ENCODE peak calls at places on chromosomes 7 and 10, in four cellular contexts. One of them, this sample, is unnamed.

GRCh38 chr7:1704326-1705241 is 34.5 kb downstream of the ELFN1 start:
- DNase-seq in IMR-90: no peak
- DNase-seq in K562: no peak
- DNase-seq in GM12878: no peak
- DNase-seq in this sample: no peak

GRCh38 chr7:114656471-114656870 is 241.9 kb downstream of the FOXP2 start:
- DNase-seq in GM12878: no peak
- DNase-seq in IMR-90: no peak
- DNase-seq in K562: no peak
- DNase-seq in this sample: no peak

GRCh38 chr7:80960228-80960627 is 41.4 kb upstream of the SEMA3C start:
- DNase-seq in GM12878: no peak
- DNase-seq in IMR-90: no peak
- DNase-seq in K562: no peak
- DNase-seq in this sample: no peak

GRCh38 chr7:16028103-16028502 is 341.6 kb upstream of the MEOX2 start:
- DNase-seq in GM12878: no peak
- DNase-seq in K562: no peak
- DNase-seq in IMR-90: peak; percentile 95
- DNase-seq in this sample: no peak

GRCh38 chr7:144812379-144813283 is 23.2 kb downstream of the TPK1 start:
- DNase-seq in IMR-90: no peak
- DNase-seq in GM12878: no peak
- DNase-seq in K562: no peak
- DNase-seq in this sample: no peak

GRCh38 chr10:59754951-59755350 is 1.7 kb upstream of the MRLN start:
- DNase-seq in IMR-90: no peak
- DNase-seq in GM12878: no peak
- DNase-seq in K562: no peak
- DNase-seq in this sample: no peak

GRCh38 chr10:60930237-60930636 is 13.7 kb downstream of the RHOBTB1 start:
- DNase-seq in IMR-90: no peak
- DNase-seq in GM12878: no peak
- DNase-seq in K562: no peak
- DNase-seq in this sample: no peak

GRCh38 chr10:110437761-110438341 is 59.9 kb upstream of the DUSP5 start:
- DNase-seq in IMR-90: no peak
- DNase-seq in K562: no peak
- DNase-seq in GM12878: no peak
- DNase-seq in this sample: no peak

GRCh38 chr10:63143984-63144383 is 10.9 kb downstream of the NRBF2 start:
- DNase-seq in GM12878: no peak
- DNase-seq in IMR-90: no peak
- DNase-seq in K562: no peak
- DNase-seq in this sample: no peak

GRCh38 chr7:41967156-41967555 is 264.3 kb upstream of the INHBA start:
- DNase-seq in IMR-90: peak; percentile 72
- DNase-seq in K562: no peak
- DNase-seq in GM12878: no peak
- DNase-seq in this sample: no peak

GRCh38 chr10:3452683-3453388 is 280.3 kb upstream of the PITRM1 start:
- DNase-seq in K562: no peak
- DNase-seq in GM12878: no peak
- DNase-seq in IMR-90: peak; percentile 90
- DNase-seq in this sample: peak; percentile 38

GRCh38 chr7:5699951-5700384 is 81.5 kb downstream of the RNF216 start:
- DNase-seq in GM12878: peak; percentile 97
- DNase-seq in IMR-90: peak; percentile 41
- DNase-seq in K562: no peak
- DNase-seq in this sample: no peak

GRCh38 chr10:71264345-71265200 is 52.2 kb downstream of the UNC5B start:
- DNase-seq in K562: no peak
- DNase-seq in GM12878: no peak
- DNase-seq in IMR-90: peak; percentile 19
- DNase-seq in this sample: no peak

GRCh38 chr7:39507866-39508551 is 58.2 kb upstream of the YAE1 start:
- DNase-seq in IMR-90: no peak
- DNase-seq in GM12878: no peak
- DNase-seq in K562: no peak
- DNase-seq in this sample: no peak

GRCh38 chr10:26157734-26158133 is 58.8 kb upstream of the GAD2 start:
- DNase-seq in IMR-90: no peak
- DNase-seq in GM12878: no peak
- DNase-seq in K562: no peak
- DNase-seq in this sample: no peak

GRCh38 chr10:13587367-13587766 is 602 bp downstream of the PRPF18 start:
- DNase-seq in GM12878: no peak
- DNase-seq in IMR-90: no peak
- DNase-seq in K562: peak; percentile 42
- DNase-seq in this sample: no peak

GRCh38 chr10:132066186-132066585 is 440 bp downstream of the JAKMIP3 start:
- DNase-seq in GM12878: no peak
- DNase-seq in K562: no peak
- DNase-seq in IMR-90: no peak
- DNase-seq in this sample: no peak

GRCh38 chr10:71293446-71294090 is 25.5 kb upstream of the SLC29A3 start:
- DNase-seq in IMR-90: no peak
- DNase-seq in K562: no peak
- DNase-seq in GM12878: no peak
- DNase-seq in this sample: no peak

GRCh38 chr10:43110318-43111071 is 27.8 kb upstream of the CSGALNACT2 start:
- DNase-seq in K562: no peak
- DNase-seq in IMR-90: peak; percentile 57
- DNase-seq in GM12878: no peak
- DNase-seq in this sample: no peak

GRCh38 chr10:117734626-117735405 is 192.3 kb downstream of the EMX2 start:
- DNase-seq in GM12878: no peak
- DNase-seq in K562: no peak
- DNase-seq in IMR-90: no peak
- DNase-seq in this sample: no peak

GRCh38 chr10:117257701-117258100 is 16.8 kb downstream of the SLC18A2 start:
- DNase-seq in GM12878: no peak
- DNase-seq in IMR-90: no peak
- DNase-seq in K562: no peak
- DNase-seq in this sample: no peak

GRCh38 chr7:140656548-140657515 is 15.9 kb upstream of the ADCK2 start:
- DNase-seq in IMR-90: peak; percentile 70
- DNase-seq in K562: no peak
- DNase-seq in GM12878: no peak
- DNase-seq in this sample: no peak

GRCh38 chr10:89163265-89163995 is 43.7 kb downstream of the CH25H start:
- DNase-seq in K562: no peak
- DNase-seq in IMR-90: no peak
- DNase-seq in GM12878: peak; percentile 76
- DNase-seq in this sample: no peak

GRCh38 chr10:69459893-69460575 is 8.8 kb downstream of the TSPAN15 start:
- DNase-seq in IMR-90: no peak
- DNase-seq in GM12878: no peak
- DNase-seq in K562: no peak
- DNase-seq in this sample: no peak

GRCh38 chr10:122056431-122057094 is 67.6 kb downstream of the TACC2 start:
- DNase-seq in GM12878: no peak
- DNase-seq in K562: no peak
- DNase-seq in IMR-90: no peak
- DNase-seq in this sample: no peak

GRCh38 chr7:94145602-94146001 is 141.4 kb upstream of the BET1 start:
- DNase-seq in IMR-90: peak; percentile 52
- DNase-seq in GM12878: no peak
- DNase-seq in K562: no peak
- DNase-seq in this sample: peak; percentile 26

GRCh38 chr7:70695804-70696104 is 436.2 kb upstream of the GALNT17 start:
- DNase-seq in GM12878: no peak
- DNase-seq in K562: no peak
- DNase-seq in IMR-90: no peak
- DNase-seq in this sample: no peak

GRCh38 chr10:113554214-113554613 is 1.4 kb downstream of the HABP2 start:
- DNase-seq in K562: no peak
- DNase-seq in IMR-90: no peak
- DNase-seq in GM12878: no peak
- DNase-seq in this sample: no peak

GRCh38 chr7:91826377-91826776 is 54.1 kb downstream of the MTERF1 start:
- DNase-seq in GM12878: no peak
- DNase-seq in IMR-90: peak; percentile 5
- DNase-seq in K562: no peak
- DNase-seq in this sample: no peak

GRCh38 chr7:133682364-133683181 is 429.7 kb downstream of the EXOC4 start:
- DNase-seq in IMR-90: no peak
- DNase-seq in GM12878: no peak
- DNase-seq in K562: no peak
- DNase-seq in this sample: no peak

GRCh38 chr7:95999481-95999880 is 227.1 kb downstream of the DYNC1I1 start:
- DNase-seq in GM12878: no peak
- DNase-seq in IMR-90: no peak
- DNase-seq in K562: no peak
- DNase-seq in this sample: no peak

GRCh38 chr10:28984431-28984830 is 304.4 kb upstream of the LYZL1 start:
- DNase-seq in IMR-90: peak; percentile 85
- DNase-seq in GM12878: no peak
- DNase-seq in K562: peak; percentile 38
- DNase-seq in this sample: peak; percentile 76
- TF ChIP-seq USF2 in IMR-90: no peak
- TF ChIP-seq USF2 in GM12878: no peak
- TF ChIP-seq USF2 in K562: no peak
- TF ChIP-seq USF2 in this sample: no peak

DNA sequence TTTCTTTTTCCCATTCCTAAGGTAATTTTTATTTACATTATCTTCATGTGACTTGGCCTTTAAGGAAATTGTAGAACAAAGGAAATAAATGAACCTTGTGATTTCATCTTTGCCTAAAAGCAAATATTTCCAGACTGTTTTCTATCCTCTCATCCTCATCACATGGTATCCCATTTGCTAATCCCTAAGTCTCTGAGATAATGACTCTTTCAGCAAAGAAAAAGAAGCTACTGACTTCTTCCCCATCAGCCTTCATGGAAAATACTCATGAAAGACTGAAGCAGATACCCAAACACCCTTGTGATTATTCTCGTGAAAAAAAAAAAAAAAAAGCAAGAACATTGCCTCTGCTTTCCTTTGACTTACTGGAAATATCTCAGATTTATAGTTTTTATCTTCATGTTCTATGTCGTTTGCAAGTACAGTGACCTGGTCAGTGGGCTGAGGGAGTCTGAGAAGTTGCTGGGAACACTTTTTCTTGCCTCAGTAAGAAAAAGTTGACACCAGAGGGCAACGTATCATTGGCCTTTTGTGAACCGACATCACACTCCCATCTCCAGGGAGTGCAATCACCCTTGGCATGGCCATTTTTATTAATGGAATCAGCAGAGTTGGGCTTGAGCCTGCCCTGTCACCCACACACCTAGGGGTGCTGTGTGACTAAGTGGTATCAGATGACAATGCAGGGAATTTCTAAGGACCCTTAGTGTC is 246.0 kb upstream of the KMT2E start:
- DNase-seq in GM12878: no peak
- DNase-seq in IMR-90: no peak
- DNase-seq in K562: no peak
- DNase-seq in this sample: no peak
- TF ChIP-seq RFX5 in GM12878: no peak
- TF ChIP-seq RFX5 in IMR-90: no peak
- TF ChIP-seq RFX5 in K562: no peak
- TF ChIP-seq RFX5 in this sample: no peak

GRCh38 chr7:149285581-149285975 is 23.6 kb downstream of the ZNF783 start:
- DNase-seq in GM12878: no peak
- DNase-seq in K562: no peak
- DNase-seq in IMR-90: peak; percentile 11
- DNase-seq in this sample: peak; percentile 15
- TF ChIP-seq ELK1 in GM12878: no peak
- TF ChIP-seq ELK1 in K562: no peak
- TF ChIP-seq ELK1 in IMR-90: no peak
- TF ChIP-seq ELK1 in this sample: no peak

GRCh38 chr7:149140784-149141183 is 6.5 kb upstream of the ZNF398 start:
- DNase-seq in GM12878: no peak
- DNase-seq in K562: no peak
- DNase-seq in IMR-90: peak; percentile 22
- DNase-seq in this sample: no peak
- TF ChIP-seq USF2 in GM12878: no peak
- TF ChIP-seq USF2 in K562: no peak
- TF ChIP-seq USF2 in IMR-90: no peak
- TF ChIP-seq USF2 in this sample: no peak

DNA sequence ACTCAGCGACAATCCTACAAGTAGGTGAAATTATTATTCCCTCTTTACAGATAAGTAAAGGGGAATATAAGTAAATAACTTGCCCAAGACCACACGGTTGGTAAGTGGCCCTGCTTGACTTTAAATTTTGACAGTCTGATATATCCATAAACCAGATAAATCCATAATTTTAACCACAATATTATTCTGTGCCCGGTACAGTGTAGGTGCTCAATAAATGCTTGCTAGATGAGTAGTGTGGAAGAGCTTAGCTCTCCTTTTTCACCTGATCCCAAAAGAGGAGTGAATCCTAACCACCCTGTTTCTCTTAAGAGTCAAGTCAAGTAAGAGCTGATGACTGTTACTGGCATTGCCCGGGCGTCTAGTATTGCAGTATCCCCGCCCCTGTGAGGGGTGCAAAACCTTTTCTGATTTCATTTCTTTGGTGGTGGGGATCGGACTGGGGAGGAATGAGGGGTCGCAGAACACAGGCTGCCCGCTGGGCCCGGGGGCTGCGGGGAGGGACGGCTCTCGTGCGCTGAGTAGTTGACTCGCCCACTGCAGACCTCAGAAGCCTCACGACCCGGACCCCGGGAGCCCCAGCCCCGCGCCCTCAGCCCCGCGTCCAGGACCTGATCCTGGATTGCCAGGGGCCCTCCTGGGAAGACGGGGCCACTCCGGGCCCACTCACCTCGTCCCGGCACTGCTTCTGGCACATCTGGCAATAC is 490 bp downstream of the KIN start:
- DNase-seq in IMR-90: peak; percentile 24
- DNase-seq in GM12878: no peak
- DNase-seq in K562: no peak
- DNase-seq in this sample: peak; percentile 33
- TF ChIP-seq RFX5 in IMR-90: no peak
- TF ChIP-seq RFX5 in GM12878: no peak
- TF ChIP-seq RFX5 in K562: no peak
- TF ChIP-seq RFX5 in this sample: no peak

This sample was measured in A549.